ENCODE peak calls at places on chromosome 2, in six cellular contexts. P, I, J, F, D and U are unnamed samples.
A peak's percentile ranks its signal among the peaks of the same experiment; 100 is the strongest.

GRCh38 chr2:88563134-88563533 is 64.1 kb downstream of the EIF2AK3 start:
- DNase-seq in P (no peak), I (no peak), J (no peak), F (no peak), D (no peak), U (no peak)

GRCh38 chr2:79219383-79219988 is 59.9 kb upstream of the REG3A start:
- DNase-seq in P (peak; percentile 66), I (peak; percentile 88), J (peak; percentile 57), F (peak; percentile 8), D (peak; percentile 55), U (peak; percentile 56)

GRCh38 chr2:33298233-33298632 is 178.2 kb upstream of the RASGRP3 start:
- DNase-seq in P (no peak), I (no peak), J (peak; percentile 47), F (no peak), D (no peak), U (no peak)

GRCh38 chr2:71856709-71857525 is 290.7 kb downstream of the CYP26B1 start:
- DNase-seq in P (no peak), I (peak; percentile 46), J (no peak), F (no peak), D (no peak), U (peak; percentile 30)

GRCh38 chr2:235506291-235506996 is 12.6 kb downstream of the AGAP1 start:
- DNase-seq in P (no peak), I (no peak), J (no peak), F (no peak), D (no peak), U (no peak)

GRCh38 chr2:159089543-159089942 is 121.1 kb downstream of the TANC1 start:
- DNase-seq in P (no peak), I (no peak), J (no peak), F (no peak), D (no peak), U (no peak)

GRCh38 chr2:47041065-47041464 is 114.0 kb downstream of the STPG4 start:
- DNase-seq in P (no peak), I (no peak), J (no peak), F (no peak), D (no peak), U (no peak)

GRCh38 chr2:9230881-9231280 is 24.3 kb downstream of the ASAP2 start:
- DNase-seq in P (no peak), I (no peak), J (no peak), F (no peak), D (no peak), U (no peak)

GRCh38 chr2:239310401-239311061 is 90.3 kb downstream of the HDAC4 start:
- DNase-seq in P (peak; percentile 37), I (no peak), J (no peak), F (no peak), D (no peak), U (no peak)

GRCh38 chr2:82795446-82795845 is 1663.6 kb downstream of the SUCLG1 start:
- DNase-seq in P (no peak), I (no peak), J (no peak), F (no peak), D (no peak), U (no peak)

GRCh38 chr2:218019411-218020060 is 16.7 kb upstream of the TNS1 start:
- DNase-seq in P (no peak), I (no peak), J (no peak), F (no peak), D (no peak), U (no peak)

GRCh38 chr2:231786177-231786916 is at the start of gene COPS7B:
- DNase-seq in P (peak; percentile 93), I (peak; percentile 96), J (peak; percentile 60), F (peak; percentile 35), D (peak; percentile 84), U (peak; percentile 91)

GRCh38 chr2:170324640-170325046 is 146.7 kb downstream of the MYO3B start:
- DNase-seq in P (peak; percentile 67), I (peak; percentile 86), J (peak; percentile 51), F (no peak), D (peak; percentile 51), U (peak; percentile 74)

GRCh38 chr2:18750662-18751554 is 161.5 kb upstream of the NT5C1B start:
- DNase-seq in P (no peak), I (no peak), J (no peak), F (no peak), D (no peak), U (no peak)

GRCh38 chr2:173373286-173373685 is 18.6 kb downstream of the CDCA7 start:
- DNase-seq in P (no peak), I (no peak), J (no peak), F (no peak), D (no peak), U (no peak)

GRCh38 chr2:16832910-16833309 is 167.3 kb upstream of the CYRIA start:
- DNase-seq in P (no peak), I (no peak), J (no peak), F (no peak), D (no peak), U (no peak)

GRCh38 chr2:48249631-48250473 is 280.1 kb upstream of the STON1 start:
- DNase-seq in P (no peak), I (no peak), J (no peak), F (no peak), D (peak; percentile 89), U (no peak)

GRCh38 chr2:121429119-121429903 is 101.4 kb upstream of the RNU4ATAC start:
- DNase-seq in P (no peak), I (no peak), J (no peak), F (no peak), D (no peak), U (no peak)

GRCh38 chr2:177633910-177634294 is 241.3 kb downstream of the AGPS start:
- DNase-seq in P (no peak), I (peak; percentile 13), J (no peak), F (no peak), D (no peak), U (no peak)

DNA sequence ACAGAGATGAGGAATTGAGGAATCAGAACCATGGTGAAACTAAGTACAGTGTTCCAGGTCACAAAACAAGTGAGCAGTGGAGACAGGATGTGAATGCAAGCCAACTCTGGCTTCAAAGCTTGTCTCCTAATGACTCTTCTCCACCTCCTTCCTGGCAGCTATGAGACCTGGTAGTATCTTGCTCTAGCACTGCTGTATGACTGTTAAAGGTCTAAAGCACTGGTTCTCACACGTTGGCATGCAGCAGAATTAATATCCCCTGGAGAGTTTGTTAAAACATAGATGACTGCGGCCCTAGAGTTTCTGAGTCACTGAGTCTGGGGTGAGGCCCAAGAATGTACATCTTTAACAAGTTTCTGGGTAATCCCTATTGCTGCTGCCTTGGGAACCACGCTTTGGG is 63.3 kb downstream of the SUCLG1 start:
- DNase-seq in P (no peak), I (no peak), J (no peak), F (no peak), D (no peak), U (no peak)
- TF ChIP-seq CREB1 in P (no peak), I (no peak), J (no peak), F (no peak), D (no peak), U (no peak)

DNA sequence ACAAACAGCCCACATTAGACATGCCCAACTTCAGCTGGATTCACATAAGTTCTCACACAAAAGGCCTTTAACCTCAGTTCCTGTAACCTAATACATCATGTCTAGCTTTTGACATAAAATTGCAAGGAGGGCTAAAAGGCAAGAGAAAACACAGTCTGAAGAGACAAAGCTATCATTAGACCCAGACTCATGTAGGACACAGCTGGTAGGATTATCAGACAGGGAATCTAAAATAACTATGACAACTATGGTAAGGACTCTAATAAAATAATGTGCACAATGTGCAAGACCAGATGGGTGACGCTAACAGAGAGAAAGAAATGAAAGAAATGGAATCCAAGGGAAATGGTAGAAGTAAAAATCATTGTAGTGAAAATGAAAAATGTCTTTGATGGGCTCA is 643.2 kb upstream of the RAB6C start:
- DNase-seq in P (no peak), I (no peak), J (no peak), F (no peak), D (no peak), U (no peak)
- TF ChIP-seq CREB1 in P (no peak), I (no peak), J (no peak), F (no peak), D (no peak), U (no peak)

GRCh38 chr2:168663993-168664392 is 138.4 kb upstream of the NOSTRIN start:
- DNase-seq in P (no peak), I (no peak), J (no peak), F (no peak), D (no peak), U (no peak)
- TF ChIP-seq CREB1 in P (no peak), I (no peak), J (no peak), F (no peak), D (no peak), U (no peak)

DNA sequence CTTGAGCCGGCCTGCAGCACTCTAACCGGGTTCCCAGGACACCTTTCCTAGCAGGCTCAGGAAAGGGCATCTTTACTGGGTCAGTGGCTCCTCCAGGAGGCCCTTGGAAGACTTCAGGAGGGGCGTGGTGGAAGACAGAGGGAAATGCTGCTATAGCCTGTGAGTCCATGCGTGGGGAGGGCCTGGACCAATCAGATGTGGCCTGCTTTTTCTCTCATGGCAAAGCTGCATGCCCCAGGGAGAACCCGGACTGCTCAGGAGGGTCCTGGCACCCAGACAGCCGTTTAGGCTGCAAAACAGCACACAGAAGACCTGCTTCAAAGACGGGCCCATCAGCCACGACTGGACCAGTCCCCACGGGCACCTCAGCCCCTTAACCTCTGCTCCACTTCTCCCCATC is 84.4 kb downstream of the EIPR1 start:
- DNase-seq in P (no peak), I (peak; percentile 28), J (no peak), F (no peak), D (no peak), U (no peak)
- TF ChIP-seq CREB1 in P (no peak), I (no peak), J (no peak), F (no peak), D (no peak), U (no peak)

DNA sequence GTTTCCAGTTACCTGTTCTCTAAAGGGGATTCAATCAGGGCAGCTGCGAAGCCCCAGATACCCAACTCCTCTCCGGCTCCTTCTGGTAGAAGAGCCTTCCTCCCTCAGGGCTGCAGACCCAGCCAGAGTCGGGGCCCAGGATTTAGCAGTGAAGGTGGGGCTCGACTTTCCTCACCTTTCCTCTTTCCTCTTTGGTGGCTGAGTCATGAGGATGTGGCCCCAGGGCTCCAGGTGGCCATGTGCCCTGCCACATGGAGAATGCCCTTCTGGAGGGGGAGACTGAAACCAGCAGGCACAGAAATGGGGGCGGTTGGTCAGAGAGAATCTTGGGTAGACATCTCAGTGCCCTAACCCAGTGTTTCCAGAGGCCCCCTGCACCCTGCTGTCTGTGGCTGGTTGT is 402.6 kb downstream of the NBAS start:
- DNase-seq in P (no peak), I (no peak), J (no peak), F (no peak), D (no peak), U (no peak)
- TF ChIP-seq CREB1 in P (no peak), I (no peak), J (no peak), F (no peak), D (no peak), U (no peak)

GRCh38 chr2:105847056-105847455 is 102.3 kb downstream of the NCK2 start:
- DNase-seq in P (no peak), I (no peak), J (no peak), F (no peak), D (no peak), U (no peak)

GRCh38 chr2:105843797-105844374 is 99.2 kb downstream of the NCK2 start:
- DNase-seq in P (no peak), I (peak; percentile 69), J (no peak), F (no peak), D (peak; percentile 46), U (no peak)

GRCh38 chr2:105849431-105850179 is 104.9 kb downstream of the NCK2 start:
- DNase-seq in P (no peak), I (no peak), J (no peak), F (no peak), D (no peak), U (no peak)

GRCh38 chr2:105852066-105852465 is 107.4 kb downstream of the NCK2 start:
- DNase-seq in P (no peak), I (no peak), J (peak; percentile 30), F (no peak), D (no peak), U (no peak)

GRCh38 chr2:105848367-105848766 is 103.7 kb downstream of the NCK2 start:
- DNase-seq in P (no peak), I (no peak), J (no peak), F (no peak), D (no peak), U (no peak)
- TF ChIP-seq CREB1 in P (no peak), I (no peak), J (no peak), F (no peak), D (no peak), U (no peak)